ENCODE peak calls at places on chromosomes 11 and 22, in six cellular contexts. M is DND-41, I is mammary epithelial cell, D is neural progenitor cell, O is astrocyte, B is H1. S is an unnamed sample.

GRCh38 chr11:68763181-68763721 is 11.9 kb upstream of the TESMIN start:
- DNase-seq in M (no peak), I (peak), D (peak), O (no peak), B (no peak), S (no peak)

GRCh38 chr11:110565690-110566336 is 136.1 kb downstream of the FDX1 start:
- DNase-seq in M (peak), I (no peak), D (no peak), O (no peak), B (no peak), S (no peak)

GRCh38 chr22:45319319-45319675 is 9.6 kb downstream of the FAM118A start:
- DNase-seq in M (no peak), I (no peak), D (peak), O (peak), B (no peak), S (no peak)

GRCh38 chr11:70531281-70532065 is 133.1 kb downstream of the CTTN start:
- DNase-seq in M (no peak), I (no peak), D (no peak), O (no peak), B (no peak), S (no peak)

GRCh38 chr11:100632970-100633452 is 54.1 kb upstream of the ARHGAP42 start:
- DNase-seq in M (no peak), I (no peak), D (no peak), O (peak), B (no peak), S (no peak)

GRCh38 chr22:44885806-44886360 is 123.9 kb downstream of the PHF21B start:
- DNase-seq in M (no peak), I (no peak), D (no peak), O (no peak), B (no peak), S (no peak)

GRCh38 chr11:79425463-79425862 is 15.4 kb downstream of the TENM4 start:
- DNase-seq in M (no peak), I (no peak), D (no peak), O (no peak), B (no peak), S (no peak)

GRCh38 chr11:117071344-117071787 is 26.9 kb downstream of the SIK3 start:
- DNase-seq in M (no peak), I (no peak), D (no peak), O (no peak), B (no peak), S (no peak)

GRCh38 chr11:27571151-27571840 is 64.7 kb upstream of the LIN7C start:
- DNase-seq in M (no peak), I (no peak), D (no peak), O (peak), B (no peak), S (no peak)

GRCh38 chr22:20569059-20570058 is 61.9 kb downstream of the MED15 start:
- DNase-seq in M (peak), I (peak), D (no peak), O (peak), B (no peak), S (peak)

GRCh38 chr11:68282141-68282860 is 10.5 kb upstream of the C11orf24 start:
- DNase-seq in M (peak), I (peak), D (no peak), O (no peak), B (no peak), S (no peak)

GRCh38 chr11:68993546-68993945 is 12.8 kb upstream of the MRGPRD start:
- DNase-seq in M (no peak), I (no peak), D (no peak), O (no peak), B (no peak), S (no peak)

GRCh38 chr11:30348035-30348434 is 25.1 kb downstream of the ARL14EP start:
- DNase-seq in M (no peak), I (no peak), D (no peak), O (no peak), B (no peak), S (no peak)

GRCh38 chr22:48551061-48551460 is 1276.6 kb downstream of the BRD1 start:
- DNase-seq in M (no peak), I (no peak), D (no peak), O (no peak), B (no peak), S (no peak)

GRCh38 chr11:95577716-95578460 is 211.7 kb downstream of the FAM76B start:
- DNase-seq in M (no peak), I (peak), D (no peak), O (peak), B (no peak), S (no peak)

GRCh38 chr22:45972091-45972867 is 4.7 kb downstream of the WNT7B start:
- DNase-seq in M (no peak), I (no peak), D (peak), O (peak), B (no peak), S (no peak)

GRCh38 chr22:43867839-43868652 is 5.7 kb upstream of the SULT4A1 start:
- DNase-seq in M (peak), I (peak), D (peak), O (peak), B (peak), S (no peak)

GRCh38 chr22:27113211-27114030 is 456.0 kb downstream of the MIAT start:
- DNase-seq in M (no peak), I (peak), D (no peak), O (peak), B (no peak), S (peak)

GRCh38 chr22:46054091-46054877 is 77.3 kb upstream of the WNT7B start:
- DNase-seq in M (peak), I (peak), D (no peak), O (peak), B (no peak), S (no peak)

GRCh38 chr11:62627718-62628117 is 5.9 kb upstream of the B3GAT3 start:
- DNase-seq in M (no peak), I (no peak), D (no peak), O (no peak), B (no peak), S (no peak)

GRCh38 chr11:112718483-112718882 is 242.7 kb upstream of the NCAM1 start:
- DNase-seq in M (no peak), I (no peak), D (no peak), O (no peak), B (no peak), S (no peak)

DNA sequence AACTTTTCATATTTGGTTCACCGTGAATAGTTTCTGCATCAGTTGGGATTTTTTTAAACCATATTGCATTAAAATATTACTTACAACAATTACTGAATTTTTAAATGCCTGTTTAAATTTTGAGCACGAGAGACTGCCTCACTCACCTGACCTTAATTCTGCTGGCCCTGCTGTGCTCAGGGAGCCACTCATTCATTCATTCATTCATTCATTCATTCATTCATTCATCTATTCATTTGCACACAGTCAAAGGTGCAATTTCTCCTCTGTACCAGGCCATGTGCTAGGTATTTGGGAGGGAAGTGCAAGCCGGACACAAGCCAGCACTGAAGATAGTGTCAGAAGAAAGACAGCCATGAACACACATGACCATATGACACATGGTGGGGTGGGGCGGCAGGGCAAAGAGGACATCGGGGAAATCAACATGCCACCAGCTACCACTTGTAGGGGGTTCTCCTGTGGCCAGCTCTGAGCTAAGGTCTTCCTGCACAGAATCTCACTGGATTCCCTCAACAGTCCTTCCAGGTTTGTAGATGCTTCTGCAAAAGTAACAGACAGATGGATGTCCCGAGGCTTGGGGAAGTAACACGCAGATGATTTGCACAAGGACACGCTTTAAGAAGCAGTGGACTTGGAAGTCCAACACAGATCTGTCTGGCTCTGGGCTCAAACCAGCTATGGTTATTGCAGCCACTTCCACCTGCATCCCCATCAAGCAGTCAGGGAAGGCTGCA is 566 bp upstream of the CSF2RB start:
- DNase-seq in M (no peak), I (no peak), D (no peak), O (no peak), B (no peak), S (no peak)
- H3K4me2 ChIP-seq in M (no peak), I (no peak), D (no peak), O (no peak), B (peak), S (no peak)

GRCh38 chr11:103433380-103433779 is 324.2 kb downstream of the DYNC2H1 start:
- DNase-seq in M (no peak), I (peak), D (no peak), O (peak), B (no peak), S (no peak)
- H3K4me2 ChIP-seq in M (no peak), I (peak), D (no peak), O (peak), B (no peak), S (no peak)

GRCh38 chr11:97389270-97389669 is 999.5 kb downstream of the JRKL start:
- DNase-seq in M (no peak), I (no peak), D (no peak), O (no peak), B (no peak), S (no peak)
- H3K4me2 ChIP-seq in M (no peak), I (no peak), D (no peak), O (no peak), B (no peak), S (no peak)

GRCh38 chr22:42612336-42612735 is 2.3 kb downstream of the POLDIP3 start:
- DNase-seq in M (no peak), I (no peak), D (no peak), O (no peak), B (no peak), S (no peak)
- H3K4me2 ChIP-seq in M (peak), I (no peak), D (peak), O (peak), B (peak), S (peak)